ENCODE peak calls at places on chromosomes 6 and 20, in eight cellular contexts. One of them, this sample, is unnamed.

GRCh38 chr6:35368038-35368887 is 25.9 kb downstream of the PPARD start:
- DNase-seq in transverse colon: no peak
- DNase-seq in GM12891: no peak
- DNase-seq in breast epithelium: no peak
- DNase-seq in HepG2: peak; percentile 96
- DNase-seq in sigmoid colon: no peak
- DNase-seq in HL-60: no peak
- DNase-seq in upper lobe of left lung: no peak
- DNase-seq in this sample: no peak

GRCh38 chr20:33839591-33839990 is 28.4 kb downstream of the CHMP4B start:
- DNase-seq in transverse colon: peak; percentile 58
- DNase-seq in GM12891: no peak
- DNase-seq in breast epithelium: no peak
- DNase-seq in HepG2: no peak
- DNase-seq in sigmoid colon: no peak
- DNase-seq in HL-60: no peak
- DNase-seq in upper lobe of left lung: no peak
- DNase-seq in this sample: no peak

GRCh38 chr20:2004171-2004570 is 10.3 kb upstream of the PDYN start:
- DNase-seq in transverse colon: no peak
- DNase-seq in GM12891: no peak
- DNase-seq in breast epithelium: no peak
- DNase-seq in HepG2: no peak
- DNase-seq in sigmoid colon: no peak
- DNase-seq in HL-60: no peak
- DNase-seq in upper lobe of left lung: no peak
- DNase-seq in this sample: no peak

GRCh38 chr6:5541025-5541424 is 279.7 kb downstream of the FARS2 start:
- DNase-seq in transverse colon: no peak
- DNase-seq in GM12891: no peak
- DNase-seq in breast epithelium: no peak
- DNase-seq in HepG2: no peak
- DNase-seq in sigmoid colon: no peak
- DNase-seq in HL-60: no peak
- DNase-seq in upper lobe of left lung: no peak
- DNase-seq in this sample: no peak

GRCh38 chr6:37202788-37203491 is 33.0 kb downstream of the PIM1 start:
- DNase-seq in transverse colon: peak; percentile 27
- DNase-seq in GM12891: no peak
- DNase-seq in breast epithelium: no peak
- DNase-seq in HepG2: no peak
- DNase-seq in sigmoid colon: no peak
- DNase-seq in HL-60: no peak
- DNase-seq in upper lobe of left lung: no peak
- DNase-seq in this sample: no peak

GRCh38 chr6:20644667-20645370 is 110.6 kb downstream of the CDKAL1 start:
- DNase-seq in transverse colon: no peak
- DNase-seq in GM12891: no peak
- DNase-seq in breast epithelium: no peak
- DNase-seq in HepG2: no peak
- DNase-seq in sigmoid colon: no peak
- DNase-seq in HL-60: no peak
- DNase-seq in upper lobe of left lung: no peak
- DNase-seq in this sample: no peak

GRCh38 chr6:168326294-168327261 is 7.0 kb upstream of the DACT2 start:
- DNase-seq in transverse colon: no peak
- DNase-seq in GM12891: no peak
- DNase-seq in breast epithelium: no peak
- DNase-seq in HepG2: peak; percentile 99
- DNase-seq in sigmoid colon: no peak
- DNase-seq in HL-60: no peak
- DNase-seq in upper lobe of left lung: no peak
- DNase-seq in this sample: no peak

GRCh38 chr6:85078071-85078470 is 313.7 kb upstream of the TBX18 start:
- DNase-seq in transverse colon: no peak
- DNase-seq in GM12891: no peak
- DNase-seq in breast epithelium: no peak
- DNase-seq in HepG2: peak; percentile 5
- DNase-seq in sigmoid colon: no peak
- DNase-seq in HL-60: no peak
- DNase-seq in upper lobe of left lung: no peak
- DNase-seq in this sample: no peak

GRCh38 chr6:137873273-137873762 is 6.3 kb downstream of the TNFAIP3 start:
- DNase-seq in transverse colon: peak; percentile 86
- DNase-seq in GM12891: no peak
- DNase-seq in breast epithelium: no peak
- DNase-seq in HepG2: peak; percentile 99
- DNase-seq in sigmoid colon: peak; percentile 93
- DNase-seq in HL-60: peak; percentile 72
- DNase-seq in upper lobe of left lung: no peak
- DNase-seq in this sample: peak; percentile 87

GRCh38 chr20:34389206-34389953 is 26.3 kb downstream of the ITCH start:
- DNase-seq in transverse colon: no peak
- DNase-seq in GM12891: no peak
- DNase-seq in breast epithelium: no peak
- DNase-seq in HepG2: no peak
- DNase-seq in sigmoid colon: no peak
- DNase-seq in HL-60: no peak
- DNase-seq in upper lobe of left lung: no peak
- DNase-seq in this sample: no peak

GRCh38 chr6:43776799-43777776 is 7.1 kb downstream of the VEGFA start:
- DNase-seq in transverse colon: no peak
- DNase-seq in GM12891: no peak
- DNase-seq in breast epithelium: no peak
- DNase-seq in HepG2: no peak
- DNase-seq in sigmoid colon: no peak
- DNase-seq in HL-60: no peak
- DNase-seq in upper lobe of left lung: no peak
- DNase-seq in this sample: no peak

GRCh38 chr6:95228636-95229035 is 348.7 kb upstream of the MANEA start:
- DNase-seq in transverse colon: no peak
- DNase-seq in GM12891: no peak
- DNase-seq in breast epithelium: no peak
- DNase-seq in HepG2: no peak
- DNase-seq in sigmoid colon: no peak
- DNase-seq in HL-60: no peak
- DNase-seq in upper lobe of left lung: no peak
- DNase-seq in this sample: no peak

GRCh38 chr6:125913864-125914351 is 42.7 kb upstream of the HINT3 start:
- DNase-seq in transverse colon: peak; percentile 69
- DNase-seq in GM12891: no peak
- DNase-seq in breast epithelium: no peak
- DNase-seq in HepG2: no peak
- DNase-seq in sigmoid colon: no peak
- DNase-seq in HL-60: no peak
- DNase-seq in upper lobe of left lung: no peak
- DNase-seq in this sample: no peak

GRCh38 chr6:3320238-3320637 is 61.5 kb downstream of the PSMG4 start:
- DNase-seq in transverse colon: no peak
- DNase-seq in GM12891: no peak
- DNase-seq in breast epithelium: no peak
- DNase-seq in HepG2: no peak
- DNase-seq in sigmoid colon: no peak
- DNase-seq in HL-60: no peak
- DNase-seq in upper lobe of left lung: no peak
- DNase-seq in this sample: no peak

GRCh38 chr6:152078804-152079203 is 271.3 kb downstream of the ESR1 start:
- DNase-seq in transverse colon: no peak
- DNase-seq in GM12891: no peak
- DNase-seq in breast epithelium: no peak
- DNase-seq in HepG2: no peak
- DNase-seq in sigmoid colon: no peak
- DNase-seq in HL-60: no peak
- DNase-seq in upper lobe of left lung: no peak
- DNase-seq in this sample: no peak

DNA sequence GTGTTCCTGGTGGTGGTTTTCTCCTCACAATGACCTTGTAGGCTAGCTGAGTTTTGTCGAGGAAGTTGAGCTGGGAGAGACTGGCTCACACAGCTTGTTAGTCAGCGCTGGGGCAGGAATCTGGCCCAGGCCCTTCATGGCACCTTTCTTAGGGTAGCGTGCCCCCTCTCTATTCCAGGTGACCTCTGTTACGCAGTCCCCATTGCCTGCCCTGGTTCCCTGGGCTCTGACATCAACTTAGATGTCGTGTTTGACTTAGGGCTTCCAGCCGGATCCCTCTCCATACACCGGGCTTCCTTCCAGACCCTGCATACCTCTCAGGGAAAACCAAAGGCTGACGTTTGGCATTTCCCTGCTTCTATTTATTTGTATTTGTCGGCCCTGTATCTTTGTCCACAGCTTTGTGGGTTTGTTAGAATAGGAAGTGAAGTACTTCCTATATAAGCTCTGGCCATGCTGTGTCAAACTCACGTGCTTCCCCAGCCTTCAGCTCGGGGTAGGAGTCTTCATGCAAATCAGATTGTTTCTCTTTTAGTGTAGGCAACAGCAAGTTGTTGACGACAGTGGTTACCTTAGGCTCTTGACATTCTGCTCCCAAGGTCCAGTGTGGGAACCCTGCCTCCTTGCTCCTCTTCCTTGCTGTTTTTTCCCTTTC is 12.8 kb downstream of the IGF2R start:
- DNase-seq in transverse colon: peak; percentile 55
- DNase-seq in GM12891: no peak
- DNase-seq in breast epithelium: no peak
- DNase-seq in HepG2: no peak
- DNase-seq in sigmoid colon: peak; percentile 69
- DNase-seq in HL-60: peak; percentile 67
- DNase-seq in upper lobe of left lung: no peak
- DNase-seq in this sample: peak; percentile 65
- TF ChIP-seq POLR2AphosphoS5 in transverse colon: peak; percentile 52
- TF ChIP-seq POLR2AphosphoS5 in GM12891: peak; percentile 69
- TF ChIP-seq POLR2AphosphoS5 in breast epithelium: no peak
- TF ChIP-seq POLR2AphosphoS5 in HepG2: no peak
- TF ChIP-seq POLR2AphosphoS5 in sigmoid colon: no peak
- TF ChIP-seq POLR2AphosphoS5 in HL-60: peak; percentile 74
- TF ChIP-seq POLR2AphosphoS5 in upper lobe of left lung: peak; percentile 39
- TF ChIP-seq POLR2AphosphoS5 in this sample: no peak

DNA sequence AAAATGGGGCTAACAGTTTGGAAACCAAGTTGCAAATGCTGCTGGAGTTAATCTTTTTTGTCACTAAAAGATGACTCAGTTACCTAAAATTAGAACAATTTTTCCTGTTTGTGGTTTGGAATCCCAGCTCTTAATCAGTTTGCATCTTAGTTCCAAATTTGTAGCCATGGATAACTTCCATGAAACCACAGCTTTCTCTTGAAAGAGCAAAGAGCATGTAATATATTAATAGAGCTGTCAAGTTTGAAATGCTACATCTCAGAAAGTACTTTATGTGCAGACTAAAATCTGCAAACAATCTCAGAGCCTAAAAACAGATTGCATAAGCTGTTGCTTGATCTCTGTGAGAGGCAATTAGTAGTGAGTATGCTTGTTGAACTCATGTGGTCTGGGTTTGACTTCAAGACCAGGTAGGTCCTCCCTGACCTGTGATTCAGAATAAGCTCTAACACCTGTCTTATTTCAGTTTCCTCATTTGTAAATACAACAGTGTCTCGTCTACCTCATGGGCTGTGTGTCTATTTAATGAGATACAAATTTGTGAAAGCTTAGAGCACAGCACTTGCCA is 23.5 kb downstream of the DHX35 start:
- DNase-seq in transverse colon: no peak
- DNase-seq in GM12891: no peak
- DNase-seq in breast epithelium: no peak
- DNase-seq in HepG2: peak; percentile 73
- DNase-seq in sigmoid colon: no peak
- DNase-seq in HL-60: no peak
- DNase-seq in upper lobe of left lung: no peak
- DNase-seq in this sample: no peak
- TF ChIP-seq POLR2AphosphoS5 in transverse colon: peak; percentile 81
- TF ChIP-seq POLR2AphosphoS5 in GM12891: no peak
- TF ChIP-seq POLR2AphosphoS5 in breast epithelium: peak; percentile 61
- TF ChIP-seq POLR2AphosphoS5 in HepG2: no peak
- TF ChIP-seq POLR2AphosphoS5 in sigmoid colon: peak; percentile 59
- TF ChIP-seq POLR2AphosphoS5 in HL-60: no peak
- TF ChIP-seq POLR2AphosphoS5 in upper lobe of left lung: peak; percentile 28
- TF ChIP-seq POLR2AphosphoS5 in this sample: no peak

GRCh38 chr6:136740050-136740974 is 52.0 kb downstream of the MAP3K5 start:
- DNase-seq in transverse colon: no peak
- DNase-seq in GM12891: no peak
- DNase-seq in breast epithelium: no peak
- DNase-seq in HepG2: no peak
- DNase-seq in sigmoid colon: no peak
- DNase-seq in HL-60: no peak
- DNase-seq in upper lobe of left lung: no peak
- DNase-seq in this sample: no peak
- TF ChIP-seq POLR2AphosphoS5 in transverse colon: no peak
- TF ChIP-seq POLR2AphosphoS5 in GM12891: no peak
- TF ChIP-seq POLR2AphosphoS5 in breast epithelium: no peak
- TF ChIP-seq POLR2AphosphoS5 in HepG2: no peak
- TF ChIP-seq POLR2AphosphoS5 in sigmoid colon: no peak
- TF ChIP-seq POLR2AphosphoS5 in HL-60: no peak
- TF ChIP-seq POLR2AphosphoS5 in upper lobe of left lung: no peak
- TF ChIP-seq POLR2AphosphoS5 in this sample: no peak

GRCh38 chr6:7732219-7732618 is 6.3 kb downstream of the BMP6 start:
- DNase-seq in transverse colon: no peak
- DNase-seq in GM12891: no peak
- DNase-seq in breast epithelium: no peak
- DNase-seq in HepG2: no peak
- DNase-seq in sigmoid colon: no peak
- DNase-seq in HL-60: no peak
- DNase-seq in upper lobe of left lung: no peak
- DNase-seq in this sample: no peak

GRCh38 chr6:7730003-7730402 is 4.1 kb downstream of the BMP6 start:
- DNase-seq in transverse colon: no peak
- DNase-seq in GM12891: no peak
- DNase-seq in breast epithelium: no peak
- DNase-seq in HepG2: no peak
- DNase-seq in sigmoid colon: no peak
- DNase-seq in HL-60: no peak
- DNase-seq in upper lobe of left lung: no peak
- DNase-seq in this sample: no peak

GRCh38 chr6:7730411-7730810 is 4.5 kb downstream of the BMP6 start:
- DNase-seq in transverse colon: no peak
- DNase-seq in GM12891: no peak
- DNase-seq in breast epithelium: no peak
- DNase-seq in HepG2: no peak
- DNase-seq in sigmoid colon: no peak
- DNase-seq in HL-60: no peak
- DNase-seq in upper lobe of left lung: no peak
- DNase-seq in this sample: no peak

GRCh38 chr6:7731289-7731688 is 5.4 kb downstream of the BMP6 start:
- DNase-seq in transverse colon: no peak
- DNase-seq in GM12891: no peak
- DNase-seq in breast epithelium: no peak
- DNase-seq in HepG2: no peak
- DNase-seq in sigmoid colon: no peak
- DNase-seq in HL-60: no peak
- DNase-seq in upper lobe of left lung: no peak
- DNase-seq in this sample: no peak

DNA sequence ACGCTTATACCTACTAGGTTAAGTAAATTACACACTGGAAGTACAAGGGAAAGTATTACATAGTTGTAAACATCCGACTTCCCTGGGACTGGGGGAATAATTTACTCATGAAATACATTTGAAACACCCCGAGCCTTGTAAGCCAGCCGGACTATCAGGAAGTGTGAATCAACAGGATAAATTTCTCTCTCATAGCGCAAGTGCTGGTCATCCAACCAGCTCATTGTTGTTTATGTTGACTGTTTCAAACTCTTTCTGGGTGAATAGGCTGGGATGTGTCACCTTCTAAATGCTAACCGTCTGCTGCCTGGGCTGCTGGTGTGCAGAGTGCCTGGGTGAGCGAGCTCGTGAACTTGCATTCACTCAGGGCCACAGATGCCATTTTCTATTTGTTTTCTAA is 5.0 kb downstream of the BMP6 start:
- DNase-seq in transverse colon: no peak
- DNase-seq in GM12891: no peak
- DNase-seq in breast epithelium: no peak
- DNase-seq in HepG2: peak; percentile 39
- DNase-seq in sigmoid colon: no peak
- DNase-seq in HL-60: no peak
- DNase-seq in upper lobe of left lung: no peak
- DNase-seq in this sample: no peak
- TF ChIP-seq POLR2AphosphoS5 in transverse colon: no peak
- TF ChIP-seq POLR2AphosphoS5 in GM12891: no peak
- TF ChIP-seq POLR2AphosphoS5 in breast epithelium: no peak
- TF ChIP-seq POLR2AphosphoS5 in HepG2: no peak
- TF ChIP-seq POLR2AphosphoS5 in sigmoid colon: no peak
- TF ChIP-seq POLR2AphosphoS5 in HL-60: no peak
- TF ChIP-seq POLR2AphosphoS5 in upper lobe of left lung: no peak
- TF ChIP-seq POLR2AphosphoS5 in this sample: no peak

This sample was measured in suprapubic skin.